ENCODE peak calls at places on chromosome 6, in six cellular contexts. One of them, this sample, is unnamed.

GRCh38 chr6:154167163-154167562 is 128.1 kb downstream of the OPRM1 start:
- DNase-seq in Panc1: no peak
- DNase-seq in A673: no peak
- DNase-seq in BE2C: no peak
- DNase-seq in AG04449: no peak
- DNase-seq in choroid plexus epithelial cell: no peak
- DNase-seq in this sample: no peak

GRCh38 chr6:13044390-13044789 is 283.9 kb downstream of the TBC1D7 start:
- DNase-seq in Panc1: no peak
- DNase-seq in A673: peak
- DNase-seq in BE2C: peak
- DNase-seq in AG04449: no peak
- DNase-seq in choroid plexus epithelial cell: peak
- DNase-seq in this sample: peak

GRCh38 chr6:164163239-164163638 is 748.7 kb downstream of the QKI start:
- DNase-seq in Panc1: no peak
- DNase-seq in A673: no peak
- DNase-seq in BE2C: no peak
- DNase-seq in AG04449: no peak
- DNase-seq in choroid plexus epithelial cell: no peak
- DNase-seq in this sample: no peak

GRCh38 chr6:6497541-6497940 is 91.0 kb upstream of the LY86 start:
- DNase-seq in Panc1: no peak
- DNase-seq in A673: no peak
- DNase-seq in BE2C: no peak
- DNase-seq in AG04449: no peak
- DNase-seq in choroid plexus epithelial cell: no peak
- DNase-seq in this sample: no peak

GRCh38 chr6:92538926-92539325 is 880.4 kb downstream of the EPHA7 start:
- DNase-seq in Panc1: no peak
- DNase-seq in A673: no peak
- DNase-seq in BE2C: no peak
- DNase-seq in AG04449: no peak
- DNase-seq in choroid plexus epithelial cell: peak
- DNase-seq in this sample: no peak

GRCh38 chr6:157881375-157881774 is 58.3 kb downstream of the SNX9 start:
- DNase-seq in Panc1: no peak
- DNase-seq in A673: no peak
- DNase-seq in BE2C: no peak
- DNase-seq in AG04449: no peak
- DNase-seq in choroid plexus epithelial cell: no peak
- DNase-seq in this sample: no peak

GRCh38 chr6:34491091-34491430 is 25.2 kb downstream of the PACSIN1 start:
- DNase-seq in Panc1: no peak
- DNase-seq in A673: peak
- DNase-seq in BE2C: no peak
- DNase-seq in AG04449: no peak
- DNase-seq in choroid plexus epithelial cell: peak
- DNase-seq in this sample: peak

GRCh38 chr6:122833229-122833556 is 44.1 kb downstream of the SMPDL3A start:
- DNase-seq in Panc1: no peak
- DNase-seq in A673: no peak
- DNase-seq in BE2C: no peak
- DNase-seq in AG04449: no peak
- DNase-seq in choroid plexus epithelial cell: peak
- DNase-seq in this sample: no peak

GRCh38 chr6:21367649-21368154 is 225.8 kb upstream of the SOX4 start:
- DNase-seq in Panc1: no peak
- DNase-seq in A673: no peak
- DNase-seq in BE2C: no peak
- DNase-seq in AG04449: no peak
- DNase-seq in choroid plexus epithelial cell: no peak
- DNase-seq in this sample: no peak

GRCh38 chr6:168533428-168533827 is 92.4 kb downstream of the SMOC2 start:
- DNase-seq in Panc1: no peak
- DNase-seq in A673: no peak
- DNase-seq in BE2C: no peak
- DNase-seq in AG04449: no peak
- DNase-seq in choroid plexus epithelial cell: no peak
- DNase-seq in this sample: peak

GRCh38 chr6:7978736-7979135 is 68.1 kb upstream of the TXNDC5 start:
- DNase-seq in Panc1: no peak
- DNase-seq in A673: no peak
- DNase-seq in BE2C: no peak
- DNase-seq in AG04449: no peak
- DNase-seq in choroid plexus epithelial cell: no peak
- DNase-seq in this sample: no peak

GRCh38 chr6:41846666-41847237 is 48.4 kb downstream of the USP49 start:
- DNase-seq in Panc1: peak
- DNase-seq in A673: peak
- DNase-seq in BE2C: peak
- DNase-seq in AG04449: peak
- DNase-seq in choroid plexus epithelial cell: peak
- DNase-seq in this sample: peak

GRCh38 chr6:10237284-10238043 is 177.4 kb downstream of the TFAP2A start:
- DNase-seq in Panc1: peak
- DNase-seq in A673: no peak
- DNase-seq in BE2C: no peak
- DNase-seq in AG04449: no peak
- DNase-seq in choroid plexus epithelial cell: no peak
- DNase-seq in this sample: no peak

GRCh38 chr6:17431581-17431980 is 38.2 kb downstream of the CAP2 start:
- DNase-seq in Panc1: no peak
- DNase-seq in A673: peak
- DNase-seq in BE2C: no peak
- DNase-seq in AG04449: no peak
- DNase-seq in choroid plexus epithelial cell: peak
- DNase-seq in this sample: peak

GRCh38 chr6:90720404-90720803 is 133.5 kb upstream of the MAP3K7 start:
- DNase-seq in Panc1: no peak
- DNase-seq in A673: peak
- DNase-seq in BE2C: no peak
- DNase-seq in AG04449: no peak
- DNase-seq in choroid plexus epithelial cell: no peak
- DNase-seq in this sample: no peak

GRCh38 chr6:9126845-9127560 is 691.7 kb upstream of the SLC35B3 start:
- DNase-seq in Panc1: peak
- DNase-seq in A673: peak
- DNase-seq in BE2C: no peak
- DNase-seq in AG04449: peak
- DNase-seq in choroid plexus epithelial cell: peak
- DNase-seq in this sample: peak

GRCh38 chr6:128282956-128283355 is 237.4 kb downstream of the PTPRK start:
- DNase-seq in Panc1: no peak
- DNase-seq in A673: no peak
- DNase-seq in BE2C: no peak
- DNase-seq in AG04449: no peak
- DNase-seq in choroid plexus epithelial cell: no peak
- DNase-seq in this sample: no peak

GRCh38 chr6:126475449-126475848 is 135.5 kb downstream of the CENPW start:
- DNase-seq in Panc1: no peak
- DNase-seq in A673: no peak
- DNase-seq in BE2C: no peak
- DNase-seq in AG04449: no peak
- DNase-seq in choroid plexus epithelial cell: no peak
- DNase-seq in this sample: no peak

GRCh38 chr6:17962436-17963031 is 24.9 kb downstream of the KIF13A start:
- DNase-seq in Panc1: no peak
- DNase-seq in A673: no peak
- DNase-seq in BE2C: peak
- DNase-seq in AG04449: peak
- DNase-seq in choroid plexus epithelial cell: peak
- DNase-seq in this sample: peak

GRCh38 chr6:151288711-151289398 is 49.1 kb downstream of the AKAP12 start:
- DNase-seq in Panc1: no peak
- DNase-seq in A673: no peak
- DNase-seq in BE2C: peak
- DNase-seq in AG04449: no peak
- DNase-seq in choroid plexus epithelial cell: no peak
- DNase-seq in this sample: no peak

GRCh38 chr6:127319686-127320085 is 23.7 kb downstream of the ECHDC1 start:
- DNase-seq in Panc1: no peak
- DNase-seq in A673: no peak
- DNase-seq in BE2C: no peak
- DNase-seq in AG04449: no peak
- DNase-seq in choroid plexus epithelial cell: no peak
- DNase-seq in this sample: no peak

GRCh38 chr6:32148722-32149576 is 2.8 kb downstream of the PRRT1 start:
- DNase-seq in Panc1: no peak
- DNase-seq in A673: no peak
- DNase-seq in BE2C: peak
- DNase-seq in AG04449: no peak
- DNase-seq in choroid plexus epithelial cell: peak
- DNase-seq in this sample: peak

GRCh38 chr6:90103056-90103793 is 193.4 kb downstream of the BACH2 start:
- DNase-seq in Panc1: no peak
- DNase-seq in A673: no peak
- DNase-seq in BE2C: no peak
- DNase-seq in AG04449: no peak
- DNase-seq in choroid plexus epithelial cell: peak
- DNase-seq in this sample: no peak

GRCh38 chr6:139834232-139834631 is 459.8 kb upstream of the CITED2 start:
- DNase-seq in Panc1: no peak
- DNase-seq in A673: no peak
- DNase-seq in BE2C: no peak
- DNase-seq in AG04449: no peak
- DNase-seq in choroid plexus epithelial cell: no peak
- DNase-seq in this sample: no peak

GRCh38 chr6:144158133-144158532 is 7.8 kb downstream of the STX11 start:
- DNase-seq in Panc1: no peak
- DNase-seq in A673: peak
- DNase-seq in BE2C: no peak
- DNase-seq in AG04449: peak
- DNase-seq in choroid plexus epithelial cell: peak
- DNase-seq in this sample: peak

GRCh38 chr6:79648315-79648714 is 17.2 kb downstream of the SH3BGRL2 start:
- DNase-seq in Panc1: no peak
- DNase-seq in A673: no peak
- DNase-seq in BE2C: no peak
- DNase-seq in AG04449: no peak
- DNase-seq in choroid plexus epithelial cell: no peak
- DNase-seq in this sample: no peak
- TF ChIP-seq CTCF in Panc1: no peak
- TF ChIP-seq CTCF in A673: no peak
- TF ChIP-seq CTCF in BE2C: no peak
- TF ChIP-seq CTCF in AG04449: no peak
- TF ChIP-seq CTCF in choroid plexus epithelial cell: no peak
- TF ChIP-seq CTCF in this sample: no peak

GRCh38 chr6:3856576-3856975 is 7.4 kb downstream of the FAM50B start:
- DNase-seq in Panc1: no peak
- DNase-seq in A673: no peak
- DNase-seq in BE2C: no peak
- DNase-seq in AG04449: no peak
- DNase-seq in choroid plexus epithelial cell: no peak
- DNase-seq in this sample: no peak
- H3K4me3 ChIP-seq in Panc1: no peak
- H3K4me3 ChIP-seq in A673: no peak
- H3K4me3 ChIP-seq in BE2C: no peak
- H3K4me3 ChIP-seq in AG04449: no peak
- H3K4me3 ChIP-seq in choroid plexus epithelial cell: no peak
- H3K4me3 ChIP-seq in this sample: no peak

DNA sequence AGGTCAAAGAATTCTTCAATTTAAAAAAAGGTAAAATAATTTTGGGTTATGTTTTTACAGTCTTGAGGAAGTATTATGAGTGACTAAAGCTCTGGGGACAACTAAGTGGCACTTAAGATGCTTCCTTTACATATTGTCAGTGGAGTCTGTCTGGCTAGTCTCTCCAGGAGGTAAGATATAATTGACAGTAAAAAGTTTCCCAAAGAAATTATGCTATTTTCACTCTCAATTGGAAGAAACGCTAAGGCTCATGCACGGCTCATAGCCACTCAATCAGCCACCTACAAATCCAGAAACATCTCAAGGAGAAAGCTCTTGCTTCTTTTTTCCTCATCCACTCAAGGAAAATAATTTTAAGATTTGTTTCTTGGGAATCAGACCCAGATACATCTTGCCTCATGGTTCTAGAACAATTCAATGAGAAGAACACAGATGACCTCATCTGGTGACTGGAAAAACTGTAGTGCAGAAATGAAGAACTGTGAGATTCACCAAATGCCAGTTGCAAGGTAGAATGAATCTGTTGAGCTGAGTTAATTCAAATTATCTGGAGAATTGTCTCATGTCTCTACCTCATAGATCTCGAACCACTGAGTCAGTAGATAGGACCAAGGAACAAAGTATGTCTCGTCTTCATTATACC is 252.9 kb downstream of the TPBG start:
- DNase-seq in Panc1: no peak
- DNase-seq in A673: peak
- DNase-seq in BE2C: no peak
- DNase-seq in AG04449: no peak
- DNase-seq in choroid plexus epithelial cell: peak
- DNase-seq in this sample: peak
- TF ChIP-seq CTCF in Panc1: peak
- TF ChIP-seq CTCF in A673: peak
- TF ChIP-seq CTCF in BE2C: no peak
- TF ChIP-seq CTCF in AG04449: no peak
- TF ChIP-seq CTCF in choroid plexus epithelial cell: peak
- TF ChIP-seq CTCF in this sample: no peak

GRCh38 chr6:106886922-106887797 is 87.4 kb downstream of the CD24 start:
- DNase-seq in Panc1: no peak
- DNase-seq in A673: no peak
- DNase-seq in BE2C: peak
- DNase-seq in AG04449: no peak
- DNase-seq in choroid plexus epithelial cell: no peak
- DNase-seq in this sample: no peak
- H3K4me3 ChIP-seq in Panc1: no peak
- H3K4me3 ChIP-seq in A673: no peak
- H3K4me3 ChIP-seq in BE2C: no peak
- H3K4me3 ChIP-seq in AG04449: no peak
- H3K4me3 ChIP-seq in choroid plexus epithelial cell: no peak
- H3K4me3 ChIP-seq in this sample: no peak

GRCh38 chr6:15442467-15442866 is 196.6 kb downstream of the JARID2 start:
- DNase-seq in Panc1: no peak
- DNase-seq in A673: peak
- DNase-seq in BE2C: no peak
- DNase-seq in AG04449: no peak
- DNase-seq in choroid plexus epithelial cell: no peak
- DNase-seq in this sample: no peak

GRCh38 chr6:15444081-15444731 is 198.3 kb downstream of the JARID2 start:
- DNase-seq in Panc1: no peak
- DNase-seq in A673: no peak
- DNase-seq in BE2C: peak
- DNase-seq in AG04449: no peak
- DNase-seq in choroid plexus epithelial cell: no peak
- DNase-seq in this sample: no peak

GRCh38 chr6:15444881-15445280 is 199.0 kb downstream of the JARID2 start:
- DNase-seq in Panc1: no peak
- DNase-seq in A673: peak
- DNase-seq in BE2C: peak
- DNase-seq in AG04449: no peak
- DNase-seq in choroid plexus epithelial cell: no peak
- DNase-seq in this sample: no peak

GRCh38 chr6:15441982-15442381 is 196.1 kb downstream of the JARID2 start:
- DNase-seq in Panc1: no peak
- DNase-seq in A673: no peak
- DNase-seq in BE2C: no peak
- DNase-seq in AG04449: no peak
- DNase-seq in choroid plexus epithelial cell: no peak
- DNase-seq in this sample: no peak

GRCh38 chr6:15443119-15443518 is 197.2 kb downstream of the JARID2 start:
- DNase-seq in Panc1: no peak
- DNase-seq in A673: peak
- DNase-seq in BE2C: no peak
- DNase-seq in AG04449: peak
- DNase-seq in choroid plexus epithelial cell: peak
- DNase-seq in this sample: peak
- TF ChIP-seq CTCF in Panc1: no peak
- TF ChIP-seq CTCF in A673: no peak
- TF ChIP-seq CTCF in BE2C: no peak
- TF ChIP-seq CTCF in AG04449: no peak
- TF ChIP-seq CTCF in choroid plexus epithelial cell: no peak
- TF ChIP-seq CTCF in this sample: no peak

This sample was measured in cardiac fibroblast.